ENCODE peak calls at places on chromosomes 16 and 17, in four cellular contexts. One of them, this sample, is unnamed.

GRCh38 chr16:66562409-66562808 is 3.8 kb upstream of the CMTM1 start:
- DNase-seq in renal cortical epithelial cell: no peak
- DNase-seq in cardiac fibroblast: no peak
- DNase-seq in neural crest cell: no peak
- DNase-seq in this sample: no peak

GRCh38 chr16:89409161-89409711 is 81.1 kb downstream of the ANKRD11 start:
- DNase-seq in neural crest cell: no peak
- DNase-seq in renal cortical epithelial cell: peak
- DNase-seq in cardiac fibroblast: peak
- DNase-seq in this sample: peak

GRCh38 chr16:49463529-49463928 is 89.9 kb downstream of the C16orf78 start:
- DNase-seq in renal cortical epithelial cell: no peak
- DNase-seq in neural crest cell: no peak
- DNase-seq in cardiac fibroblast: no peak
- DNase-seq in this sample: peak

GRCh38 chr17:8913879-8914278 is 46.4 kb upstream of the PIK3R6 start:
- DNase-seq in neural crest cell: no peak
- DNase-seq in cardiac fibroblast: no peak
- DNase-seq in renal cortical epithelial cell: no peak
- DNase-seq in this sample: no peak

GRCh38 chr16:27748868-27749546 is 199.1 kb downstream of the KATNIP start:
- DNase-seq in renal cortical epithelial cell: peak
- DNase-seq in neural crest cell: no peak
- DNase-seq in cardiac fibroblast: peak
- DNase-seq in this sample: no peak

GRCh38 chr16:56763305-56763916 is 33.5 kb downstream of the NUP93 start:
- DNase-seq in renal cortical epithelial cell: no peak
- DNase-seq in cardiac fibroblast: no peak
- DNase-seq in neural crest cell: no peak
- DNase-seq in this sample: no peak

GRCh38 chr16:87284183-87284582 is 33.0 kb downstream of the C16orf95 start:
- DNase-seq in renal cortical epithelial cell: no peak
- DNase-seq in neural crest cell: no peak
- DNase-seq in cardiac fibroblast: no peak
- DNase-seq in this sample: no peak

GRCh38 chr17:72030067-72030899 is 90.5 kb upstream of the SOX9 start:
- DNase-seq in cardiac fibroblast: peak
- DNase-seq in renal cortical epithelial cell: peak
- DNase-seq in neural crest cell: peak
- DNase-seq in this sample: peak

GRCh38 chr16:75433732-75434413 is 570 bp upstream of the CFDP1 start:
- DNase-seq in neural crest cell: peak
- DNase-seq in renal cortical epithelial cell: peak
- DNase-seq in cardiac fibroblast: peak
- DNase-seq in this sample: peak

GRCh38 chr16:60605176-60605575 is 1431.1 kb downstream of the CDH8 start:
- DNase-seq in renal cortical epithelial cell: no peak
- DNase-seq in neural crest cell: no peak
- DNase-seq in cardiac fibroblast: no peak
- DNase-seq in this sample: no peak

GRCh38 chr16:85213926-85214294 is 101.6 kb upstream of the CIBAR2 start:
- DNase-seq in neural crest cell: no peak
- DNase-seq in renal cortical epithelial cell: no peak
- DNase-seq in cardiac fibroblast: no peak
- DNase-seq in this sample: no peak

GRCh38 chr17:80503031-80503430 is 26.6 kb upstream of the NPTX1 start:
- DNase-seq in neural crest cell: no peak
- DNase-seq in renal cortical epithelial cell: no peak
- DNase-seq in cardiac fibroblast: no peak
- DNase-seq in this sample: no peak

GRCh38 chr17:51508048-51508447 is 247.7 kb downstream of the UTP18 start:
- DNase-seq in neural crest cell: no peak
- DNase-seq in renal cortical epithelial cell: no peak
- DNase-seq in cardiac fibroblast: no peak
- DNase-seq in this sample: no peak

GRCh38 chr16:70380205-70380918 is 33.7 kb downstream of the DDX19A start:
- DNase-seq in neural crest cell: peak
- DNase-seq in renal cortical epithelial cell: peak
- DNase-seq in cardiac fibroblast: peak
- DNase-seq in this sample: peak